ENCODE peak calls at places on chromosome X, in six cellular contexts. H, P, T, B, O and I are unnamed samples.

GRCh38 chrX:100863326-100863854 is 10.8 kb downstream of the NOX1 start:
- DNase-seq in T (peak), O (no peak), B (no peak), H (no peak), P (peak), I (no peak)

GRCh38 chrX:11193035-11193469 is 81.9 kb downstream of the HCCS start:
- DNase-seq in O (no peak), T (no peak), H (no peak), P (no peak), B (no peak), I (no peak)

GRCh38 chrX:145825896-145826295 is 8.3 kb downstream of the SLITRK2 start:
- DNase-seq in B (no peak), P (no peak), O (peak), H (peak), T (peak), I (no peak)

GRCh38 chrX:153549231-153549630 is 31.8 kb downstream of the ATP2B3 start:
- DNase-seq in O (no peak), P (no peak), T (no peak), B (no peak), H (no peak), I (no peak)

GRCh38 chrX:28609917-28610613 is 22.8 kb downstream of the IL1RAPL1 start:
- DNase-seq in T (no peak), P (no peak), B (no peak), H (no peak), O (no peak), I (peak)

GRCh38 chrX:118698516-118699247 is 28.7 kb upstream of the IL13RA1 start:
- DNase-seq in P (no peak), T (no peak), H (no peak), O (no peak), B (no peak), I (no peak)

GRCh38 chrX:24081661-24082154 is 27.0 kb downstream of the EIF2S3 start:
- DNase-seq in P (peak), T (peak), B (peak), O (peak), H (peak), I (peak)

GRCh38 chrX:48831909-48832291 is 3.5 kb downstream of the PCSK1N start:
- DNase-seq in H (peak), B (no peak), O (no peak), T (no peak), P (no peak), I (no peak)

GRCh38 chrX:103376118-103376978 is at the start of gene BEX3:
- DNase-seq in H (peak), P (peak), B (peak), T (peak), O (peak), I (peak)

GRCh38 chrX:45806410-45807121 is 605.9 kb upstream of the DIPK2B start:
- DNase-seq in P (peak), H (no peak), O (peak), T (peak), B (no peak), I (no peak)

GRCh38 chrX:86711531-86712180 is 563.4 kb downstream of the DACH2 start:
- DNase-seq in P (no peak), B (no peak), T (no peak), H (no peak), O (no peak), I (no peak)

GRCh38 chrX:97050413-97050812 is 166.7 kb downstream of the RPA4 start:
- DNase-seq in P (no peak), O (no peak), H (no peak), T (no peak), B (no peak), I (no peak)

GRCh38 chrX:72714471-72714916 is 388 bp upstream of the PHKA1 start:
- DNase-seq in P (peak), O (peak), H (peak), B (peak), T (peak), I (peak)

GRCh38 chrX:111561851-111562250 is 50.4 kb downstream of the SERTM2 start:
- DNase-seq in H (no peak), O (no peak), P (no peak), T (no peak), B (no peak), I (no peak)
- H3K27ac ChIP-seq in H (no peak), O (no peak), P (no peak), T (no peak), B (no peak), I (no peak)

DNA sequence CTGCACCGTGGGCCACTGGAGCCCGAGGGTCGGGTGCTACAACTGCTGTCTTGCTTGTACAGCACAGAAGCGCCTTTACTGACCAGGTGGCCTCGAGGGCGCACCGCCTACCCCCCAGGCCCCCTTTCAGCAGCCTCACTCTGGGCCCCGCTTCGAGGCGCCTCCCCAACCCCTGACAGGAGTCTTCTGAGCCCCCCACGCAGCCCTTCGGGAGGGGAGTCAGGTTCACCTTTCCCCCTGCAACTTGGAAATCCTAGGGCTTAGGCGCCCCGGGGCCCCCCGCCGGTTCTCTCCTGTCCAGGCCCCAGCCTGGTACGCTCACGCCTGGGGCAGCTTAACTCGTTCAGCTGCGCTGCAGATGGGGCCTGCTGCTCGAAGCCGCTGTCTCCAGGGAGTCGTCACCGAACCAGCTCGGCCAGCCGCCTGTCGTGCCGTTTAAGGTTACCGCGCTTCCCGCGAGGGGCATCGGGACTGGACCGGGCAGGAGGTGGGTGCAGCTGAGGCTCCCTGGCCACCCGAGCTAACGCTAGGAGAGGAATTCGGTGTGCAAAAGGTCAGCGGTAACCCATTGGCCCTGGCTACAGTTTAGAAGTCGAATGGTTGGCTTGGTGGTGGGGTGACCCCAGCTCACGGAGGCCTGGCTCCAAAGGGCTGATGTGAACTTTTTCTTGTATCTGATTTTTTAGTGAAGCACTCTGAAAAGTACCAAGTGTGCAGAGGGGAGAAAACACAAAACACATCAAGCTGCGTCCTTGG is 58.9 kb upstream of the BCOR start:
- DNase-seq in H (peak), O (no peak), T (no peak), P (peak), B (no peak), I (no peak)
- H3K27ac ChIP-seq in H (no peak), O (no peak), T (no peak), P (no peak), B (no peak), I (no peak)

DNA sequence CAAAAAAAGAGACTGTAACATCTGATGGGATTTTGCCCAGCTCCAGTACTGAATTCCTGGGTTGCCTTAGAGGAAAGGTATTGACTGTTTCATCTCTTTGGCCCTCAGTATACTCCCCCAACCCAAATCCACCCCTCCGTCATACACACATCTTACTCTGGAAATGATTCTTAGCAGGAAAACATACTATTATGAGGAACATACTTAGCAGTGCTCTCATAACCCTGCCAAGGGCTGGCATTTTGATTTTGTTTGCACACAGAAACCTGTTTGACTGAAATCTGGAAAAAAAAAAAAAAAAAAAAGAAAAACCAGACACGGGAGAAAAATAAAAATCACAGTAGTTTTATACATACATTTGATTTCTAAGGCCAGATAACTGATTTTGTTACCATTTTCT is 19.4 kb upstream of the AR start:
- DNase-seq in B (no peak), T (no peak), H (no peak), P (no peak), O (no peak), I (no peak)
- H3K27ac ChIP-seq in B (no peak), T (no peak), H (no peak), P (no peak), O (no peak), I (no peak)

DNA sequence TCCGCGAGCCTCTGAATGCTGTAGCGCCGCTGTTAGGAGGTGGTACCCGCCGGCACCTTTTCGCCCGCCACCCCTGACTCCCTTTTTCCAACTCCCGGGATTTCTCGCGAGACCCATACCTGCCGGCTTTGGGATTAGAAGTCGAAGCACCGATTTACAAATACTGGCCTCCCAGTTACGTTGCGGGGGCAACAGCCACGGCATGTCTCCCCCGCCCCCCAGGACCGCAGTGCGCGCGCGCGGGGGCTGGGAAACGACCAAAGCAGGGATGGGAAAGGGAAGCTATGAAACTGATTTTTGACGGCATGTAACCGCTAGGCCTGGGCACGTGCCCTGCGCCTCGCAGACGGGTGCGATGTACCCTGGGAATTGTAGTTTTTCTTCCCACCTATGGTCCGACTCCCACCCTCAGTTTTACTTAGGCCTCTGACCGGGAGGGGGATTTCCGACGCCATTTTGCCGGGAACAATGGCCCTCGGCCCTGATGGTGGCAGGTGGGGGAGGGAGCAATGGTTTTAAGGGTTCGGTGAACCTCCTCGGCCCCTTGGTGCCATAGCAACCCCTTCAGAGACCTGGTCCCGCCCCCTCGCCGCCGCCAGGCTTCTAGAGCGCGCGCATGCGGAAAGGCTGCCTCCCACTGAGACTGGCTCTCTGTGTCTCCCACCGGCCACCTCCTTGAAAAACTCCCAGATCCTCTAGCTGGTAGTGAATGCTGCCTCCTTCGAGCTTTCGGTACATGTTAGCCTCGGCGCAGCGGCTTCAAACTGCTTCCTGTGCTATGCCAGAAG is 772 bp upstream of the WNK3 start:
- DNase-seq in T (peak), B (peak), P (peak), H (peak), O (peak), I (peak)
- H3K27ac ChIP-seq in T (peak), B (peak), P (peak), H (peak), O (peak), I (peak)